ENCODE peak calls at places on chromosomes 11 and 22, in nine cellular contexts. E, C, R, L, T, D, Z, M and I are unnamed samples.
A peak's percentile ranks its signal among the peaks of the same experiment; 100 is the strongest.

GRCh38 chr11:91837649-91838330 is 386.8 kb upstream of the FAT3 start:
- DNase-seq in E (no peak), R (no peak), T (no peak), M (no peak), L (no peak), C (no peak), Z (no peak), D (no peak), I (no peak)

GRCh38 chr22:37887610-37888378 is 18.3 kb upstream of the MICALL1 start:
- DNase-seq in E (no peak), D (peak; percentile 90), M (peak; percentile 90), C (no peak), T (peak; percentile 65), L (peak; percentile 68), Z (no peak), R (no peak), I (no peak)

GRCh38 chr22:37186228-37186996 is 1.6 kb downstream of the C1QTNF6 start:
- DNase-seq in M (peak; percentile 96), T (peak; percentile 88), E (peak; percentile 26), Z (no peak), L (peak; percentile 64), C (peak; percentile 42), R (peak; percentile 41), D (peak; percentile 87), I (no peak)

GRCh38 chr11:125070699-125071254 is 7.7 kb downstream of the SLC37A2 start:
- DNase-seq in Z (no peak), T (peak; percentile 64), C (peak; percentile 89), E (peak; percentile 87), L (peak; percentile 70), R (no peak), M (peak; percentile 80), D (peak; percentile 80), I (peak; percentile 52)

GRCh38 chr11:15663778-15664218 is 549.1 kb downstream of the INSC start:
- DNase-seq in Z (no peak), L (peak; percentile 78), M (no peak), T (no peak), D (no peak), E (no peak), C (no peak), R (no peak), I (no peak)

GRCh38 chr11:113114452-113115027 is 153.3 kb downstream of the NCAM1 start:
- DNase-seq in D (peak; percentile 61), M (peak; percentile 76), T (peak; percentile 8), C (no peak), Z (no peak), R (no peak), L (peak; percentile 40), E (no peak), I (peak; percentile 43)

GRCh38 chr11:61602775-61603569 is 22.1 kb upstream of the SYT7 start:
- DNase-seq in E (no peak), C (peak; percentile 71), D (peak; percentile 98), Z (peak; percentile 39), R (no peak), M (peak; percentile 85), L (peak; percentile 93), T (peak; percentile 96), I (peak; percentile 65)

GRCh38 chr11:89521792-89522191 is 30.6 kb upstream of the NOX4 start:
- DNase-seq in E (no peak), D (no peak), C (no peak), R (no peak), L (no peak), T (no peak), M (no peak), Z (no peak), I (no peak)

GRCh38 chr11:11946878-11947277 is 61.5 kb downstream of the DKK3 start:
- DNase-seq in R (no peak), M (no peak), E (no peak), D (no peak), Z (no peak), T (no peak), C (no peak), L (no peak), I (no peak)

GRCh38 chr11:43580735-43581369 is 99.7 kb upstream of the HSD17B12 start:
- DNase-seq in T (peak; percentile 24), C (no peak), D (no peak), L (peak; percentile 16), Z (no peak), E (no peak), R (no peak), M (no peak), I (no peak)

GRCh38 chr11:43577566-43578264 is 102.8 kb upstream of the HSD17B12 start:
- DNase-seq in Z (no peak), M (no peak), D (no peak), R (no peak), T (no peak), C (no peak), L (no peak), E (no peak), I (no peak)

GRCh38 chr11:43578346-43579170 is 102.0 kb upstream of the HSD17B12 start:
- DNase-seq in M (no peak), D (peak; percentile 13), L (peak; percentile 33), R (no peak), T (peak; percentile 74), C (no peak), E (no peak), Z (no peak), I (no peak)

GRCh38 chr11:43579919-43580276 is 100.6 kb upstream of the HSD17B12 start:
- DNase-seq in T (no peak), D (no peak), L (no peak), E (no peak), R (no peak), M (no peak), C (no peak), Z (no peak), I (no peak)

DNA sequence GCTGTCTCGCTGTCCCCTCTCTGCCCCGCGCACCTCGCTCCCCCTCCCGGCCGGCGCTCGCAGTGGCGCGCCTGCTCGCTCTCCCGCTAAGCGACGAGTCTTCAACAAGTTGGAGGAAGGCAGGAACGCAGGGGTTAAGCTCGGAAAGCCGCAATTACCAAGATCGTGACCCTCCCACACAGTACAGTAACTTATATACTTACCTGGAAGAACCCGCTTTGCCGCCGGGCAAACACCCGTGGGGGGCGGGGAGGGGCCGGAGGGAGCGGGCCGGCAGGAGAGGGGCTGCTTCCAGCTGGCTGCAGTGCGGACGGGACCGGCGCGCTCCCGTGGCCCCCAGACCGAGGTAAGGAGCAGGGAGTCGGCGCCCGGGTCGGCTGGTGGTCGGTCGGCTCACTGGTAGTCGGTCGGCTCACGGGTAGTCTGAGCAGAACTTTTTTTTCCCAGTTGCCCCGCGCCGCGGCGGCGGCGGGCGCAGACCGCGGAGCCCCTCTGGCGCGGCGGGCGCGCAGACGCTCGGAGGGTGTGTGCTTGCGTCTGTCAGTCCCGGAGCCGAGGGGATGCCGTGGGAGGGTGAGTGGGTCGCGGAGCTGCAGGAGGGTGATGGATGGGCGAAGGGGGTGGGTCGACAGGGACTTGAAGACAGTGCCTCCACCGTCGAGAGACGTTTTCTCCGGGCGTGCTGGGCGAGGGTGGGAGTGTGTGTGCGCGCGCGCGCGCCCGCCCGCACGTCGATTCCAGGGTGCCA is 101.2 kb upstream of the HSD17B12 start:
- DNase-seq in C (no peak), D (peak; percentile 30), M (no peak), T (peak; percentile 42), Z (no peak), L (peak; percentile 51), R (no peak), E (no peak), I (no peak)
- H3K4me3 ChIP-seq in C (peak overlapping the region; percentile 43), D (peak overlapping the region; percentile 58), M (peak overlapping the region; percentile 53), T (peak overlapping the region; percentile 44), Z (peak overlapping the region; percentile 74), L (peak overlapping the region; percentile 80), R (peak overlapping the region; percentile 45), E (peak overlapping the region; percentile 53), I (peak overlapping the region; percentile 56)

DNA sequence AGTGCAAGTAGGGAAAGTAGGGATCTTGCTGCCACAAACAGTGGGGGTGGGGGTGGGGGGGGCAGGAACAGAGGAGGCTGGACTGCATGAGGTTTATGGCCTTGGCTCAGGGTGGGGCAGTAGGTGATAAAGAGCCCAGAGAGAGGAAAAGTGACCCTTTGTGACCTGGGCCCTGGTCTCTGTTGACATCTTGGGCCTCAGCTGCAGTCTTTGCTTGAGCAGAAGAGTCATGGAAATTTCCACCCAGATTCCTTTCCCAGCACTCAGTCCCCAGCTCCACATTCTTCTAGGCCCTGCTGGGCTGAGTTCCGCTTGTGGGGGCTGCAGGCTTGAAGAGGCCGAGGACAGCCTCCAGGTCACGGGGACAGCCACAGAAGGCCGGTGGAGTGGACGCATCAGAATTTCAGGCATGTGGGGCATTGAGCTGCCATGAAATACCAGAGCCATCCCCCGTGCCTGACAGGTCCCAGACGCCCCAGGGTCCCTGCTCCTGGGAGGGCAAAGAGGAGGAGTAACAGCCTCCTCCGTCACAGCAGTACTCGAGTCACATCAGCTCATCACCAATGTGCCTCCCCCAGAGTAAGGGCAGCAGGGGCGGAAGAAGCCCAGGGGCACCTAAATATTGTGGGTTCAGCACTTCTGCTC is 9.7 kb upstream of the MALAT1 start:
- DNase-seq in E (no peak), Z (peak; percentile 58), D (peak; percentile 98), R (no peak), L (peak; percentile 86), M (peak; percentile 87), C (peak; percentile 64), T (peak; percentile 90), I (peak; percentile 72)
- H3K4me3 ChIP-seq in E (no peak overlapping the region), Z (peak overlapping the region; percentile 61), D (no peak overlapping the region), R (no peak overlapping the region), L (peak overlapping the region; percentile 58), M (no peak overlapping the region), C (no peak overlapping the region), T (no peak overlapping the region), I (peak overlapping the region; percentile 4)

GRCh38 chr11:114159802-114160588 is 100.5 kb downstream of the ZBTB16 start:
- DNase-seq in T (peak; percentile 90), M (peak; percentile 100), L (peak; percentile 97), E (peak; percentile 100), C (peak; percentile 99), Z (peak; percentile 99), R (peak; percentile 98), D (peak; percentile 99), I (peak; percentile 99)
- H3K4me3 ChIP-seq in T (no peak overlapping the region), M (peak overlapping the region; percentile 35), L (peak overlapping the region; percentile 70), E (peak overlapping the region; percentile 33), C (peak overlapping the region; percentile 19), Z (peak overlapping the region; percentile 50), R (peak overlapping the region; percentile 2), D (peak overlapping the region; percentile 31), I (peak overlapping the region; percentile 41)

GRCh38 chr11:102513869-102514268 is 16.7 kb downstream of the MMP7 start:
- DNase-seq in L (peak; percentile 60), R (no peak), D (peak; percentile 68), M (peak; percentile 69), Z (no peak), T (peak; percentile 34), E (peak; percentile 51), C (no peak), I (no peak)
- H3K4me3 ChIP-seq in L (no peak overlapping the region), R (no peak overlapping the region), D (no peak overlapping the region), M (no peak overlapping the region), Z (no peak overlapping the region), T (no peak overlapping the region), E (no peak overlapping the region), C (no peak overlapping the region), I (no peak overlapping the region)